ENCODE peak calls at places on chromosomes 13 and 19, in ten cellular contexts. C is substantia nigra; U is KBM-7; A is CD4-positive, alpha-beta memory T cell; Q is GM10248; H is stimulated activated CD8-positive, alpha-beta memory T cell treated with anti-CD3 and anti-CD28 coated beads, Interleukin-4, amount 100 ng/mL, for 48 hours; N is chondrocyte; E is Peyer's patch; X is HEK293T; Z is A172. F is an unnamed sample.

GRCh38 chr19:18987456-18987855 is 45.9 kb downstream of the SUGP2 start:
- DNase-seq in C (no peak), U (no peak), A (no peak), Q (no peak), H (no peak), N (no peak), E (no peak), X (no peak), Z (no peak), F (no peak)

GRCh38 chr19:38888876-38889275 is 10.5 kb downstream of the SIRT2 start:
- DNase-seq in C (no peak), U (no peak), A (no peak), Q (no peak), H (no peak), N (no peak), E (no peak), X (no peak), Z (no peak), F (no peak)

GRCh38 chr13:51148223-51148951 is 37.3 kb upstream of the C13orf42 start:
- DNase-seq in C (no peak), U (no peak), A (peak), Q (no peak), H (no peak), N (no peak), E (no peak), X (no peak), Z (no peak), F (no peak)

GRCh38 chr19:40054632-40055031 is 1.4 kb downstream of the ZNF780B start:
- DNase-seq in C (no peak), U (no peak), A (no peak), Q (no peak), H (no peak), N (no peak), E (no peak), X (no peak), Z (no peak), F (no peak)

GRCh38 chr19:54190503-54190941 is 586 bp upstream of the TSEN34 start:
- DNase-seq in C (peak), U (peak), A (peak), Q (peak), H (peak), N (peak), E (peak), X (peak), Z (peak), F (peak)

GRCh38 chr13:91133941-91134772 is 213.3 kb upstream of the MIR17HG start:
- DNase-seq in C (no peak), U (peak), A (peak), Q (peak), H (peak), N (no peak), E (peak), X (peak), Z (peak), F (peak)

GRCh38 chr13:31775686-31776085 is 36.4 kb downstream of the RXFP2 start:
- DNase-seq in C (no peak), U (no peak), A (no peak), Q (no peak), H (no peak), N (no peak), E (no peak), X (no peak), Z (no peak), F (no peak)

GRCh38 chr19:29805026-29805925 is 6.5 kb upstream of the CCNE1 start:
- DNase-seq in C (no peak), U (no peak), A (no peak), Q (no peak), H (no peak), N (peak), E (no peak), X (no peak), Z (peak), F (peak)

GRCh38 chr19:44876930-44877530 is 14.0 kb upstream of the TOMM40 start:
- DNase-seq in C (no peak), U (peak), A (peak), Q (no peak), H (no peak), N (no peak), E (no peak), X (no peak), Z (no peak), F (peak)

GRCh38 chr19:10829967-10830366 is 6.0 kb downstream of the TMED1 start:
- DNase-seq in C (no peak), U (no peak), A (no peak), Q (no peak), H (no peak), N (no peak), E (no peak), X (no peak), Z (no peak), F (no peak)

GRCh38 chr19:49852631-49853126 is 1.7 kb downstream of the PTOV1 start:
- DNase-seq in C (no peak), U (no peak), A (no peak), Q (no peak), H (no peak), N (no peak), E (no peak), X (no peak), Z (no peak), F (no peak)

GRCh38 chr13:43884221-43884620 is 4.5 kb downstream of the LACC1 start:
- DNase-seq in C (no peak), U (no peak), A (no peak), Q (no peak), H (no peak), N (no peak), E (no peak), X (no peak), Z (no peak), F (no peak)

GRCh38 chr13:106034201-106034600 is 501.3 kb downstream of the EFNB2 start:
- DNase-seq in C (no peak), U (no peak), A (no peak), Q (no peak), H (no peak), N (no peak), E (no peak), X (no peak), Z (no peak), F (no peak)

GRCh38 chr19:1922803-1923202 is 17.6 kb downstream of the ADAT3 start:
- DNase-seq in C (no peak), U (no peak), A (no peak), Q (no peak), H (no peak), N (no peak), E (no peak), X (no peak), Z (no peak), F (no peak)

GRCh38 chr13:95656386-95657015 is 12.0 kb upstream of the DZIP1 start:
- DNase-seq in C (no peak), U (no peak), A (no peak), Q (no peak), H (no peak), N (no peak), E (no peak), X (no peak), Z (no peak), F (no peak)

GRCh38 chr13:44573790-44574465 is 2.2 kb downstream of the TSC22D1 start:
- DNase-seq in C (no peak), U (peak), A (no peak), Q (peak), H (no peak), N (no peak), E (no peak), X (peak), Z (peak), F (peak)

GRCh38 chr13:109787135-109787954 is 962 bp upstream of the IRS2 start:
- DNase-seq in C (no peak), U (peak), A (no peak), Q (no peak), H (peak), N (no peak), E (peak), X (no peak), Z (peak), F (peak)

GRCh38 chr19:18130523-18131242 is 22.3 kb upstream of the PIK3R2 start:
- DNase-seq in C (no peak), U (no peak), A (no peak), Q (no peak), H (no peak), N (no peak), E (no peak), X (no peak), Z (no peak), F (no peak)

GRCh38 chr19:38360351-38360750 is 14.0 kb upstream of the PSMD8 start:
- DNase-seq in C (no peak), U (no peak), A (no peak), Q (no peak), H (no peak), N (no peak), E (no peak), X (no peak), Z (no peak), F (no peak)

GRCh38 chr13:75685239-75685697 is 49.1 kb downstream of the LMO7 start:
- DNase-seq in C (no peak), U (no peak), A (no peak), Q (no peak), H (no peak), N (no peak), E (no peak), X (no peak), Z (peak), F (peak)

GRCh38 chr19:33891773-33892172 is 95.1 kb downstream of the KCTD15 start:
- DNase-seq in C (no peak), U (no peak), A (no peak), Q (no peak), H (no peak), N (no peak), E (no peak), X (no peak), Z (no peak), F (no peak)

GRCh38 chr13:106479849-106480400 is 55.5 kb downstream of the EFNB2 start:
- DNase-seq in C (no peak), U (no peak), A (no peak), Q (no peak), H (no peak), N (no peak), E (no peak), X (no peak), Z (no peak), F (no peak)

GRCh38 chr19:57560049-57560491 is 407 bp upstream of the ZNF550 start:
- DNase-seq in C (no peak), U (no peak), A (no peak), Q (no peak), H (no peak), N (no peak), E (no peak), X (no peak), Z (no peak), F (peak)

GRCh38 chr13:83325454-83325853 is 556.8 kb downstream of the SLITRK1 start:
- DNase-seq in C (no peak), U (no peak), A (no peak), Q (no peak), H (no peak), N (no peak), E (no peak), X (no peak), Z (no peak), F (peak)

GRCh38 chr19:52778811-52779210 is 7.8 kb downstream of the ZNF600 start:
- DNase-seq in C (no peak), U (no peak), A (peak), Q (peak), H (peak), N (no peak), E (no peak), X (no peak), Z (no peak), F (no peak)

GRCh38 chr13:68714292-68714691 is 1393.3 kb upstream of the ATXN8OS start:
- DNase-seq in C (no peak), U (no peak), A (no peak), Q (no peak), H (no peak), N (no peak), E (no peak), X (no peak), Z (no peak), F (no peak)

GRCh38 chr13:59679239-59679638 is 484.5 kb downstream of the DIAPH3 start:
- DNase-seq in C (no peak), U (no peak), A (no peak), Q (no peak), H (no peak), N (no peak), E (no peak), X (no peak), Z (no peak), F (no peak)

GRCh38 chr13:34578471-34578870 is 363.6 kb upstream of the NBEA start:
- DNase-seq in C (no peak), U (no peak), A (no peak), Q (no peak), H (no peak), N (no peak), E (no peak), X (no peak), Z (no peak), F (peak)

GRCh38 chr13:100106005-100106404 is 17.1 kb downstream of the PCCA start:
- DNase-seq in C (no peak), U (no peak), A (no peak), Q (no peak), H (no peak), N (no peak), E (no peak), X (no peak), Z (no peak), F (no peak)

GRCh38 chr19:19026299-19026971 is 6.9 kb downstream of the SUGP2 start:
- DNase-seq in C (no peak), U (peak), A (no peak), Q (no peak), H (no peak), N (no peak), E (no peak), X (no peak), Z (no peak), F (no peak)

GRCh38 chr13:108508263-108508662 is 121.1 kb upstream of the MYO16 start:
- DNase-seq in C (no peak), U (peak), A (peak), Q (no peak), H (no peak), N (no peak), E (no peak), X (no peak), Z (no peak), F (peak)

GRCh38 chr13:30791354-30791921 is 56.1 kb downstream of the ALOX5AP start:
- DNase-seq in C (no peak), U (no peak), A (no peak), Q (no peak), H (no peak), N (no peak), E (no peak), X (no peak), Z (no peak), F (no peak)

GRCh38 chr19:15283141-15283885 is 49.0 kb downstream of the BRD4 start:
- DNase-seq in C (no peak), U (peak), A (no peak), Q (no peak), H (peak), N (no peak), E (peak), X (no peak), Z (no peak), F (no peak)

GRCh38 chr13:66962953-66963352 is 267.2 kb downstream of the PCDH9 start:
- DNase-seq in C (no peak), U (no peak), A (no peak), Q (no peak), H (no peak), N (no peak), E (no peak), X (no peak), Z (no peak), F (no peak)

GRCh38 chr19:16876904-16877361 is 11.9 kb upstream of the F2RL3 start:
- DNase-seq in C (no peak), U (peak), A (no peak), Q (no peak), H (no peak), N (no peak), E (no peak), X (no peak), Z (peak), F (peak)

GRCh38 chr13:56019606-56020005 is 1121.1 kb upstream of the PRR20A start:
- DNase-seq in C (no peak), U (no peak), A (no peak), Q (no peak), H (no peak), N (peak), E (no peak), X (no peak), Z (no peak), F (no peak)

GRCh38 chr19:2239771-2240770 is 3.4 kb downstream of the SF3A2 start:
- DNase-seq in C (no peak), U (peak), A (peak), Q (no peak), H (no peak), N (no peak), E (peak), X (no peak), Z (peak), F (no peak)